ENCODE peak calls at places on chromosomes 3 and 15, in eight cellular contexts. C, T, I, E, M, P, R and X are unnamed samples.

GRCh38 chr3:12590096-12590495 is 33.2 kb downstream of the MKRN2 start:
- DNase-seq in C (no peak), T (no peak), I (no peak), E (no peak), M (no peak), P (no peak), R (no peak), X (no peak)

GRCh38 chr3:143897558-143898305 is 49.5 kb upstream of the SLC9A9 start:
- DNase-seq in C (no peak), T (no peak), I (no peak), E (no peak), M (peak), P (peak), R (no peak), X (no peak)

GRCh38 chr3:45123841-45124269 is 22.3 kb downstream of the CDCP1 start:
- DNase-seq in C (no peak), T (peak), I (no peak), E (no peak), M (peak), P (no peak), R (peak), X (no peak)

GRCh38 chr3:68876112-68876713 is 56.1 kb downstream of the TAFA4 start:
- DNase-seq in C (no peak), T (peak), I (peak), E (peak), M (peak), P (peak), R (peak), X (no peak)

GRCh38 chr3:54355795-54356194 is 233.4 kb downstream of the CACNA2D3 start:
- DNase-seq in C (no peak), T (no peak), I (no peak), E (no peak), M (no peak), P (no peak), R (no peak), X (no peak)

GRCh38 chr15:47460775-47461174 is 256.5 kb upstream of the SEMA6D start:
- DNase-seq in C (no peak), T (no peak), I (no peak), E (no peak), M (no peak), P (peak), R (no peak), X (no peak)

GRCh38 chr3:73415118-73415517 is 209.6 kb downstream of the PDZRN3 start:
- DNase-seq in C (no peak), T (no peak), I (no peak), E (no peak), M (no peak), P (no peak), R (no peak), X (no peak)

GRCh38 chr3:133711013-133711412 is 35.2 kb upstream of the TF start:
- DNase-seq in C (no peak), T (no peak), I (no peak), E (no peak), M (no peak), P (no peak), R (no peak), X (no peak)

GRCh38 chr3:126748701-126749546 is 44.9 kb downstream of the CHCHD6 start:
- DNase-seq in C (no peak), T (no peak), I (no peak), E (no peak), M (no peak), P (no peak), R (no peak), X (no peak)

GRCh38 chr3:45499529-45499928 is 95.0 kb upstream of the LIMD1 start:
- DNase-seq in C (no peak), T (peak), I (no peak), E (no peak), M (peak), P (peak), R (peak), X (no peak)

GRCh38 chr15:99506399-99506798 is 59.4 kb upstream of the MEF2A start:
- DNase-seq in C (no peak), T (no peak), I (no peak), E (no peak), M (no peak), P (no peak), R (no peak), X (no peak)

GRCh38 chr3:48503406-48504050 is 446 bp downstream of the SHISA5 start:
- DNase-seq in C (no peak), T (no peak), I (no peak), E (peak), M (peak), P (no peak), R (peak), X (no peak)

GRCh38 chr3:98013428-98014349 is 21.4 kb downstream of the GABRR3 start:
- DNase-seq in C (no peak), T (peak), I (no peak), E (no peak), M (peak), P (peak), R (no peak), X (no peak)

GRCh38 chr3:107208100-107208499 is 169.1 kb upstream of the CCDC54 start:
- DNase-seq in C (no peak), T (no peak), I (no peak), E (no peak), M (peak), P (peak), R (peak), X (no peak)

GRCh38 chr3:154060606-154061380 is 60.4 kb upstream of the ARHGEF26 start:
- DNase-seq in C (no peak), T (peak), I (no peak), E (no peak), M (no peak), P (no peak), R (peak), X (no peak)

GRCh38 chr3:155236473-155236872 is 57.0 kb downstream of the STRIT1 start:
- DNase-seq in C (no peak), T (no peak), I (no peak), E (no peak), M (no peak), P (no peak), R (no peak), X (no peak)

GRCh38 chr3:17629400-17629799 is 113.0 kb downstream of the TBC1D5 start:
- DNase-seq in C (no peak), T (no peak), I (no peak), E (no peak), M (no peak), P (no peak), R (no peak), X (no peak)

GRCh38 chr3:168865022-168865551 is 769.4 kb upstream of the GOLIM4 start:
- DNase-seq in C (no peak), T (peak), I (no peak), E (no peak), M (peak), P (peak), R (peak), X (no peak)